ENCODE peak calls at places on chromosomes 6 and 20, in nine cellular contexts. T, V, U, M, H, D, A, I and E are unnamed samples.

GRCh38 chr20:57615472-57615855 is 4.8 kb downstream of the ZBP1 start:
- DNase-seq in T (no peak), V (peak; percentile 6), U (no peak), M (no peak), H (no peak), D (no peak), A (no peak), I (no peak), E (no peak)

GRCh38 chr6:38552136-38552535 is 87.6 kb downstream of the BTBD9 start:
- DNase-seq in T (no peak), V (no peak), U (no peak), M (no peak), H (no peak), D (no peak), A (no peak), I (no peak), E (no peak)

GRCh38 chr6:136783495-136784270 is 8.6 kb downstream of the MAP3K5 start:
- DNase-seq in T (no peak), V (no peak), U (no peak), M (no peak), H (no peak), D (no peak), A (no peak), I (no peak), E (no peak)

GRCh38 chr6:118758942-118759341 is 107.6 kb upstream of the CEP85L start:
- DNase-seq in T (no peak), V (no peak), U (no peak), M (no peak), H (no peak), D (no peak), A (no peak), I (no peak), E (no peak)

GRCh38 chr6:128029841-128030240 is 129.0 kb upstream of the THEMIS start:
- DNase-seq in T (no peak), V (no peak), U (no peak), M (no peak), H (no peak), D (no peak), A (no peak), I (no peak), E (no peak)

GRCh38 chr6:65231616-65232015 is 475.4 kb downstream of the EYS start:
- DNase-seq in T (no peak), V (no peak), U (no peak), M (no peak), H (no peak), D (no peak), A (no peak), I (no peak), E (no peak)

GRCh38 chr6:129795261-129795660 is 65.9 kb downstream of the TMEM244 start:
- DNase-seq in T (no peak), V (no peak), U (peak; percentile 66), M (no peak), H (no peak), D (no peak), A (no peak), I (peak; percentile 48), E (no peak)

GRCh38 chr6:161132384-161132783 is 140.8 kb downstream of the MAP3K4 start:
- DNase-seq in T (no peak), V (no peak), U (no peak), M (no peak), H (no peak), D (no peak), A (no peak), I (no peak), E (no peak)

GRCh38 chr6:37340639-37340943 is 13.2 kb upstream of the RNF8 start:
- DNase-seq in T (no peak), V (no peak), U (no peak), M (no peak), H (no peak), D (peak; percentile 57), A (no peak), I (peak; percentile 39), E (no peak)

GRCh38 chr20:56601166-56601565 is 27.9 kb upstream of the TFAP2C start:
- DNase-seq in T (no peak), V (no peak), U (no peak), M (no peak), H (no peak), D (no peak), A (no peak), I (no peak), E (no peak)

GRCh38 chr6:158313989-158314388 is 1.7 kb downstream of the TULP4 start:
- DNase-seq in T (no peak), V (no peak), U (peak; percentile 30), M (no peak), H (no peak), D (no peak), A (no peak), I (no peak), E (no peak)

GRCh38 chr6:53861543-53861942 is 66.7 kb downstream of the LRRC1 start:
- DNase-seq in T (no peak), V (no peak), U (no peak), M (no peak), H (no peak), D (no peak), A (no peak), I (no peak), E (no peak)

GRCh38 chr6:43671801-43672690 is 15.5 kb downstream of the MRPS18A start:
- DNase-seq in T (no peak), V (no peak), U (no peak), M (peak; percentile 50), H (no peak), D (no peak), A (no peak), I (no peak), E (no peak)

GRCh38 chr6:100269189-100269588 is 195.5 kb downstream of the SIM1 start:
- DNase-seq in T (no peak), V (no peak), U (no peak), M (no peak), H (no peak), D (peak; percentile 85), A (peak; percentile 81), I (peak; percentile 63), E (no peak)

GRCh38 chr20:37095108-37095608 is 639 bp downstream of the RBL1 start:
- DNase-seq in T (no peak), V (no peak), U (no peak), M (no peak), H (no peak), D (no peak), A (peak; percentile 5), I (no peak), E (no peak)

GRCh38 chr20:37095609-37096414 is at the start of gene RBL1:
- DNase-seq in T (peak; percentile 60), V (peak; percentile 51), U (peak; percentile 82), M (peak; percentile 80), H (peak; percentile 31), D (peak; percentile 77), A (peak; percentile 78), I (peak; percentile 71), E (peak; percentile 74)

DNA sequence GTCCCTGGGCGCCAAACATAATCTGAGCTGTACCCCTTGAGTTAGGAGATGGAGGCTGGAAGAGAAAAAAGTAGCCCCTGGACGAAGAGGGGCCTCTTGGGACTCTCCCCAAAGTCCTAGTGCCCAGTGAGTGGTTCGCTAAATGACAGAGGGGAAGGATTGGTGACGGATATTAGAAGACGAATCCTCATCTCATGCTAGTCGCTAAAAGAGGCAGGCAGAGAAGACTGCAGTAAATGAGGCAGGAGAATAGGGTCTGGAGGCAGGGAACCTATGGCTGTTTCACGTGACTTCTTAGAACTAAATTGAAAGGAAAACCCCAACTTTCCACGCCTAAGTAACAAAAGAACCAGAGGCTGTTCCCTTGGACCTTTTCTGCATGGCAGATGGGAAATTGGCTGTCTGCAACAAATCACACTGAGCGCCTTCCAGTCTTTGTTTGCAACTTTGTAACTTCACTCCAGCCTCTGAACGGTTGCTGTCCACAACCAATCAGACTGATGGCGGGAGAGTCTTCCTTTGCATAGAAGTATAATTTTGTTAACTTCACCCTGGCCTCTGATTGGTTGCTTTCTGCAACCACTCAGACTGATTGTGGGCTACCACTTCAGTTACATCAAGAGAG is 730 bp upstream of the RBL1 start:
- DNase-seq in T (no peak), V (no peak), U (no peak), M (no peak), H (no peak), D (no peak), A (no peak), I (no peak), E (no peak)
- TF ChIP-seq CTCF in T (no peak), V (no peak), U (no peak), M (no peak), H (no peak), D (no peak), A (no peak), I (no peak), E (no peak)

GRCh38 chr6:87965806-87966205 is 81.8 kb upstream of the SPACA1 start:
- DNase-seq in T (no peak), V (no peak), U (no peak), M (no peak), H (no peak), D (no peak), A (no peak), I (no peak), E (no peak)

GRCh38 chr6:87972279-87972678 is 75.4 kb upstream of the SPACA1 start:
- DNase-seq in T (no peak), V (no peak), U (no peak), M (no peak), H (no peak), D (no peak), A (no peak), I (no peak), E (no peak)

GRCh38 chr6:87971605-87972262 is 75.9 kb upstream of the SPACA1 start:
- DNase-seq in T (no peak), V (no peak), U (no peak), M (no peak), H (no peak), D (no peak), A (no peak), I (no peak), E (no peak)

GRCh38 chr6:87968435-87969278 is 79.0 kb upstream of the SPACA1 start:
- DNase-seq in T (no peak), V (no peak), U (no peak), M (no peak), H (no peak), D (no peak), A (peak; percentile 3), I (no peak), E (peak; percentile 14)
- TF ChIP-seq CTCF in T (no peak), V (no peak), U (no peak), M (no peak), H (no peak), D (no peak), A (no peak), I (no peak), E (peak; percentile 40)

GRCh38 chr20:63453029-63453523 is 19.4 kb downstream of the KCNQ2 start:
- DNase-seq in T (no peak), V (no peak), U (no peak), M (no peak), H (no peak), D (no peak), A (no peak), I (no peak), E (no peak)
- TF ChIP-seq CTCF in T (peak; percentile 28), V (no peak), U (no peak), M (no peak), H (no peak), D (no peak), A (no peak), I (no peak), E (no peak)

DNA sequence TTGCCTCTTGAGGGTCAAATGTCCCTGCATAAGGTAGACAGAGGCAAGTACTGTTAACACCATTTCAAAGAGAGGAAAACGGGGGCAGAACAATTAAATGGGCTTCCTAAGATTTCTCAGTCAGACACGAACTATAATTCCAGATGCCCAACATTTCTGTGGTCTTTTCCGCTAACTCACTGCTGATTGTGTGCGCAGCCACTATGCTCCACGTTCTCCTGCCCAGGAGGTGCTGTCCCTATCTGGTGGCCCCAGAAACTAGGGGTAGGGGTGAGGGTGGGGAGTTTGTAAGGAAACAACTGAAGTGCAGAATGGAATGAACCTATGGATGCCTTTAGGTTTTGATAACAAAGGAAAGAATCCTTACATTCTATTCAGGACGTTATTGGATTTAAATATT is 86.1 kb upstream of the BACH2 start:
- DNase-seq in T (no peak), V (no peak), U (no peak), M (no peak), H (no peak), D (no peak), A (no peak), I (no peak), E (no peak)
- TF ChIP-seq CTCF in T (no peak), V (no peak), U (no peak), M (no peak), H (no peak), D (no peak), A (no peak), I (no peak), E (no peak)